ENCODE peak calls at places on chromosomes 5 and 9, in nine cellular contexts. D, S, G, E, P, H, A, Z and K are unnamed samples.

GRCh38 chr9:109329274-109330258 is 8.7 kb upstream of the EPB41L4B start:
- DNase-seq in D (peak), S (peak), G (no peak), E (no peak), P (no peak), H (peak), A (peak), Z (no peak), K (no peak)

GRCh38 chr9:78676623-78677022 is 379.7 kb downstream of the PSAT1 start:
- DNase-seq in D (no peak), S (no peak), G (no peak), E (peak), P (no peak), H (no peak), A (peak), Z (no peak), K (no peak)

GRCh38 chr9:81389569-81389993 is 299.8 kb downstream of the TLE1 start:
- DNase-seq in D (no peak), S (peak), G (peak), E (peak), P (no peak), H (no peak), A (peak), Z (no peak), K (no peak)

GRCh38 chr9:76161546-76161945 is 232.7 kb downstream of the RFK start:
- DNase-seq in D (no peak), S (no peak), G (peak), E (no peak), P (no peak), H (no peak), A (no peak), Z (no peak), K (no peak)

GRCh38 chr9:6417186-6417585 is 4.2 kb downstream of the UHRF2 start:
- DNase-seq in D (no peak), S (no peak), G (no peak), E (no peak), P (no peak), H (no peak), A (peak), Z (no peak), K (no peak)

GRCh38 chr5:142542906-142543305 is 143.0 kb downstream of the FGF1 start:
- DNase-seq in D (no peak), S (no peak), G (no peak), E (no peak), P (no peak), H (no peak), A (no peak), Z (no peak), K (no peak)

GRCh38 chr9:84331119-84331791 is 9.3 kb downstream of the SLC28A3 start:
- DNase-seq in D (no peak), S (no peak), G (no peak), E (no peak), P (no peak), H (no peak), A (no peak), Z (no peak), K (no peak)

GRCh38 chr9:127776195-127776918 is 2.1 kb downstream of the SH2D3C start:
- DNase-seq in D (no peak), S (peak), G (no peak), E (no peak), P (no peak), H (no peak), A (no peak), Z (peak), K (no peak)

GRCh38 chr5:133706732-133707430 is 94.5 kb upstream of the FSTL4 start:
- DNase-seq in D (no peak), S (no peak), G (no peak), E (no peak), P (no peak), H (no peak), A (peak), Z (no peak), K (no peak)

GRCh38 chr5:17907094-17907493 is 272.8 kb downstream of the TAF11L14 start:
- DNase-seq in D (no peak), S (no peak), G (no peak), E (no peak), P (no peak), H (no peak), A (no peak), Z (no peak), K (no peak)

GRCh38 chr5:123659495-123659894 is 147.5 kb downstream of the CSNK1G3 start:
- DNase-seq in D (no peak), S (no peak), G (no peak), E (no peak), P (no peak), H (no peak), A (no peak), Z (no peak), K (no peak)

GRCh38 chr9:123225374-123225813 is 43.0 kb downstream of the STRBP start:
- DNase-seq in D (no peak), S (peak), G (peak), E (peak), P (no peak), H (peak), A (peak), Z (peak), K (no peak)

GRCh38 chr5:42858031-42858643 is 46.4 kb upstream of the SELENOP start:
- DNase-seq in D (no peak), S (no peak), G (no peak), E (no peak), P (peak), H (no peak), A (no peak), Z (no peak), K (no peak)

GRCh38 chr5:113330533-113331200 is 104.1 kb downstream of the TSSK1B start:
- DNase-seq in D (no peak), S (no peak), G (no peak), E (peak), P (no peak), H (no peak), A (peak), Z (no peak), K (no peak)

GRCh38 chr5:107449369-107449768 is 221.4 kb downstream of the EFNA5 start:
- DNase-seq in D (no peak), S (no peak), G (no peak), E (no peak), P (no peak), H (no peak), A (no peak), Z (no peak), K (no peak)

GRCh38 chr5:93665649-93666048 is 75.8 kb downstream of the POU5F2 start:
- DNase-seq in D (no peak), S (no peak), G (no peak), E (no peak), P (no peak), H (no peak), A (no peak), Z (no peak), K (no peak)

GRCh38 chr9:78089111-78089510 is 57.5 kb upstream of the GNAQ start:
- DNase-seq in D (no peak), S (no peak), G (no peak), E (no peak), P (no peak), H (no peak), A (no peak), Z (no peak), K (no peak)

GRCh38 chr9:130128251-130128650 is 44.0 kb upstream of the NCS1 start:
- DNase-seq in D (no peak), S (peak), G (no peak), E (peak), P (no peak), H (no peak), A (peak), Z (peak), K (no peak)

GRCh38 chr5:3103241-3103855 is 351.9 kb upstream of the IRX2 start:
- DNase-seq in D (no peak), S (no peak), G (no peak), E (no peak), P (no peak), H (no peak), A (no peak), Z (no peak), K (no peak)